ENCODE peak calls at places on chromosomes 3 and 15, in four cellular contexts. M is hepatocyte, I is HFF-Myc, H is neural crest cell. W is an unnamed sample.

GRCh38 chr3:98029083-98029482 is 6.0 kb downstream of the GABRR3 start:
- DNase-seq in I (no peak), M (no peak), H (no peak), W (no peak)

GRCh38 chr3:186385856-186386602 is 24.0 kb upstream of the DGKG start:
- DNase-seq in M (no peak), H (no peak), I (no peak), W (no peak)

GRCh38 chr3:12965999-12966846 is 107.0 kb downstream of the IQSEC1 start:
- DNase-seq in H (no peak), M (no peak), I (no peak), W (no peak)

GRCh38 chr3:52298147-52299098 is 10.8 kb downstream of the GLYCTK start:
- DNase-seq in M (peak), I (no peak), H (no peak), W (no peak)

GRCh38 chr3:175818811-175819464 is 959.8 kb downstream of the NAALADL2 start:
- DNase-seq in H (no peak), I (no peak), M (no peak), W (no peak)

GRCh38 chr3:38454884-38455638 is 1.4 kb downstream of the ACVR2B start:
- DNase-seq in I (no peak), H (peak), M (peak), W (peak)

GRCh38 chr15:74134387-74135027 is 4.1 kb downstream of the ISLR2 start:
- DNase-seq in I (no peak), M (peak), H (peak), W (peak)

GRCh38 chr15:98983333-98983732 is 24.3 kb downstream of the PGPEP1L start:
- DNase-seq in I (peak), M (no peak), H (no peak), W (peak)

GRCh38 chr3:112979244-112979832 is 4.4 kb upstream of the CD200R1 start:
- DNase-seq in M (peak), I (peak), H (no peak), W (peak)

GRCh38 chr15:89059006-89059405 is 29.2 kb upstream of the ABHD2 start:
- DNase-seq in I (no peak), H (no peak), M (no peak), W (no peak)

GRCh38 chr15:42154576-42155355 is 1.7 kb downstream of the PLA2G4F start:
- DNase-seq in M (no peak), H (no peak), I (no peak), W (no peak)

GRCh38 chr15:72315706-72316370 is 4.1 kb downstream of the CELF6 start:
- DNase-seq in I (no peak), H (no peak), M (peak), W (no peak)

GRCh38 chr15:93235926-93236781 is 147.1 kb upstream of the RGMA start:
- DNase-seq in M (no peak), H (no peak), I (no peak), W (no peak)

GRCh38 chr3:115281697-115282685 is 134.9 kb upstream of the ZBTB20 start:
- DNase-seq in M (no peak), H (no peak), I (no peak), W (no peak)

GRCh38 chr3:127639173-127640030 is 10.4 kb downstream of the PODXL2 start:
- DNase-seq in I (no peak), H (no peak), M (no peak), W (peak)

GRCh38 chr15:74376825-74377581 is 9.6 kb upstream of the CYP11A1 start:
- DNase-seq in H (no peak), M (no peak), I (no peak), W (no peak)

GRCh38 chr3:126456211-126456610 is 19.5 kb downstream of the ZXDC start:
- DNase-seq in H (no peak), M (no peak), I (no peak), W (no peak)

GRCh38 chr15:48754011-48754410 is 56.9 kb downstream of the CEP152 start:
- DNase-seq in I (no peak), M (no peak), H (no peak), W (no peak)

W was measured in foreskin fibroblast.